ENCODE peak calls at places on chromosomes 11 and 22, in five cellular contexts. M is HS-5, T is AML-193, J is osteoblast, A is NCI-H524 treated with DMSO at 0.1 percent for 48 hours. K is an unnamed sample.

GRCh38 chr22:20130319-20130718 is 1.3 kb upstream of the ZDHHC8 start:
- DNase-seq in M (no peak), T (no peak), J (no peak), A (peak), K (no peak)

GRCh38 chr11:129639300-129639699 is 176.3 kb upstream of the TMEM45B start:
- DNase-seq in M (peak), T (no peak), J (no peak), A (no peak), K (peak)

GRCh38 chr22:28013611-28014010 is 94.6 kb upstream of the PITPNB start:
- DNase-seq in M (no peak), T (no peak), J (peak), A (no peak), K (no peak)

GRCh38 chr22:19120829-19121630 is 1.2 kb downstream of the DGCR2 start:
- DNase-seq in M (no peak), T (no peak), J (peak), A (no peak), K (no peak)

GRCh38 chr11:6319001-6319878 is 1.1 kb downstream of the CAVIN3 start:
- DNase-seq in M (no peak), T (no peak), J (peak), A (no peak), K (peak)

GRCh38 chr11:31509017-31509411 is 408 bp downstream of the IMMP1L start:
- DNase-seq in M (no peak), T (no peak), J (peak), A (no peak), K (no peak)

GRCh38 chr11:3165152-3165705 is at the start of gene OSBPL5:
- DNase-seq in M (no peak), T (peak), J (peak), A (no peak), K (no peak)

GRCh38 chr11:129905402-129905801 is 10.0 kb upstream of the NFRKB start:
- DNase-seq in M (no peak), T (no peak), J (peak), A (no peak), K (no peak)

GRCh38 chr11:43644626-43645299 is 35.8 kb upstream of the HSD17B12 start:
- DNase-seq in M (no peak), T (no peak), J (no peak), A (no peak), K (no peak)

GRCh38 chr22:48079505-48080295 is 1317.2 kb downstream of the TBC1D22A start:
- DNase-seq in M (no peak), T (no peak), J (no peak), A (no peak), K (no peak)

GRCh38 chr11:110472858-110473257 is 43.1 kb downstream of the FDX1 start:
- DNase-seq in M (peak), T (no peak), J (no peak), A (no peak), K (no peak)

GRCh38 chr11:127644366-127644765 is 643.8 kb upstream of the KIRREL3 start:
- DNase-seq in M (no peak), T (no peak), J (no peak), A (no peak), K (no peak)

GRCh38 chr22:37801946-37802309 is 5.8 kb upstream of the GCAT start:
- DNase-seq in M (no peak), T (no peak), J (peak), A (no peak), K (no peak)

GRCh38 chr11:61032824-61033223 is 61.3 kb downstream of the CD6 start:
- DNase-seq in M (no peak), T (no peak), J (no peak), A (no peak), K (no peak)

GRCh38 chr11:61603667-61604066 is 22.8 kb upstream of the SYT7 start:
- DNase-seq in M (no peak), T (no peak), J (peak), A (peak), K (no peak)

GRCh38 chr22:40179535-40179934 is 1.8 kb downstream of the TNRC6B start:
- DNase-seq in M (no peak), T (no peak), J (no peak), A (no peak), K (no peak)

GRCh38 chr11:17813391-17814059 is 78.9 kb downstream of the KCNC1 start:
- DNase-seq in M (no peak), T (no peak), J (no peak), A (no peak), K (no peak)

GRCh38 chr11:73931039-73931645 is 19.7 kb upstream of the DNAJB13 start:
- DNase-seq in M (peak), T (peak), J (peak), A (peak), K (peak)

GRCh38 chr11:16843307-16843706 is 104.9 kb downstream of the C11orf58 start:
- DNase-seq in M (no peak), T (no peak), J (peak), A (no peak), K (no peak)

GRCh38 chr11:5608778-5609177 is 12.3 kb downstream of the TRIM6 start:
- DNase-seq in M (no peak), T (no peak), J (no peak), A (no peak), K (no peak)

GRCh38 chr22:28440517-28441366 is 238.9 kb downstream of the TTC28 start:
- DNase-seq in M (no peak), T (no peak), J (peak), A (no peak), K (peak)

GRCh38 chr22:20567371-20567847 is 60.0 kb downstream of the MED15 start:
- DNase-seq in M (peak), T (no peak), J (peak), A (no peak), K (peak)

GRCh38 chr22:33653525-33654063 is 266.7 kb downstream of the LARGE1 start:
- DNase-seq in M (no peak), T (no peak), J (no peak), A (no peak), K (no peak)

GRCh38 chr22:30863161-30863833 is 105.3 kb downstream of the MORC2 start:
- DNase-seq in M (no peak), T (no peak), J (peak), A (no peak), K (no peak)

GRCh38 chr11:128236506-128237498 is 350.6 kb downstream of the ETS1 start:
- DNase-seq in M (no peak), T (no peak), J (no peak), A (no peak), K (no peak)

GRCh38 chr22:22578702-22579424 is 19.8 kb upstream of the PRAME start:
- DNase-seq in M (peak), T (no peak), J (peak), A (no peak), K (peak)

GRCh38 chr22:42074153-42074750 is at the start of gene PHETA2:
- DNase-seq in M (no peak), T (no peak), J (peak), A (no peak), K (no peak)

GRCh38 chr22:48980918-48981317 is 846.8 kb downstream of the BRD1 start:
- DNase-seq in M (no peak), T (no peak), J (no peak), A (no peak), K (no peak)

GRCh38 chr11:102990145-102990544 is 34.6 kb upstream of the MMP13 start:
- DNase-seq in M (no peak), T (no peak), J (no peak), A (no peak), K (no peak)